ENCODE peak calls at places on chromosomes 2 and 18, in nine cellular contexts. One of them, this sample, is unnamed.

GRCh38 chr2:209809256-209809655 is 37.6 kb downstream of the UNC80 start:
- DNase-seq in SK-N-DZ: no peak
- DNase-seq in AG09319: no peak
- DNase-seq in activated CD4-positive, alpha-beta memory T cell treated with anti-CD3 and anti-CD28 coated beads for 36 hours: no peak
- DNase-seq in neural crest cell: no peak
- DNase-seq in AML-193: no peak
- DNase-seq in upper lobe of right lung: no peak
- DNase-seq in psoas muscle: no peak
- DNase-seq in WTC11: no peak
- DNase-seq in this sample: no peak

GRCh38 chr2:140891614-140892212 is 1239.1 kb downstream of the LRP1B start:
- DNase-seq in SK-N-DZ: no peak
- DNase-seq in AG09319: no peak
- DNase-seq in activated CD4-positive, alpha-beta memory T cell treated with anti-CD3 and anti-CD28 coated beads for 36 hours: no peak
- DNase-seq in neural crest cell: no peak
- DNase-seq in AML-193: no peak
- DNase-seq in upper lobe of right lung: no peak
- DNase-seq in psoas muscle: no peak
- DNase-seq in WTC11: no peak
- DNase-seq in this sample: no peak

GRCh38 chr2:105369777-105370690 is 28.8 kb downstream of the FHL2 start:
- DNase-seq in SK-N-DZ: peak
- DNase-seq in AG09319: peak
- DNase-seq in activated CD4-positive, alpha-beta memory T cell treated with anti-CD3 and anti-CD28 coated beads for 36 hours: peak
- DNase-seq in neural crest cell: peak
- DNase-seq in AML-193: peak
- DNase-seq in upper lobe of right lung: peak
- DNase-seq in psoas muscle: peak
- DNase-seq in WTC11: peak
- DNase-seq in this sample: peak

GRCh38 chr2:9287400-9288059 is 80.9 kb downstream of the ASAP2 start:
- DNase-seq in SK-N-DZ: no peak
- DNase-seq in AG09319: peak
- DNase-seq in activated CD4-positive, alpha-beta memory T cell treated with anti-CD3 and anti-CD28 coated beads for 36 hours: no peak
- DNase-seq in neural crest cell: no peak
- DNase-seq in AML-193: no peak
- DNase-seq in upper lobe of right lung: no peak
- DNase-seq in psoas muscle: no peak
- DNase-seq in WTC11: no peak
- DNase-seq in this sample: no peak

GRCh38 chr2:119174216-119174992 is 15.9 kb upstream of the C1QL2 start:
- DNase-seq in SK-N-DZ: peak
- DNase-seq in AG09319: no peak
- DNase-seq in activated CD4-positive, alpha-beta memory T cell treated with anti-CD3 and anti-CD28 coated beads for 36 hours: peak
- DNase-seq in neural crest cell: peak
- DNase-seq in AML-193: peak
- DNase-seq in upper lobe of right lung: peak
- DNase-seq in psoas muscle: peak
- DNase-seq in WTC11: peak
- DNase-seq in this sample: peak

GRCh38 chr2:152456262-152456661 is 121.3 kb downstream of the FMNL2 start:
- DNase-seq in SK-N-DZ: no peak
- DNase-seq in AG09319: no peak
- DNase-seq in activated CD4-positive, alpha-beta memory T cell treated with anti-CD3 and anti-CD28 coated beads for 36 hours: no peak
- DNase-seq in neural crest cell: no peak
- DNase-seq in AML-193: no peak
- DNase-seq in upper lobe of right lung: no peak
- DNase-seq in psoas muscle: no peak
- DNase-seq in WTC11: no peak
- DNase-seq in this sample: no peak

GRCh38 chr2:84958135-84959044 is 12.6 kb upstream of the KCMF1 start:
- DNase-seq in SK-N-DZ: no peak
- DNase-seq in AG09319: no peak
- DNase-seq in activated CD4-positive, alpha-beta memory T cell treated with anti-CD3 and anti-CD28 coated beads for 36 hours: no peak
- DNase-seq in neural crest cell: no peak
- DNase-seq in AML-193: no peak
- DNase-seq in upper lobe of right lung: peak
- DNase-seq in psoas muscle: peak
- DNase-seq in WTC11: peak
- DNase-seq in this sample: no peak

GRCh38 chr2:68861330-68861729 is 9.9 kb downstream of the BMP10 start:
- DNase-seq in SK-N-DZ: no peak
- DNase-seq in AG09319: no peak
- DNase-seq in activated CD4-positive, alpha-beta memory T cell treated with anti-CD3 and anti-CD28 coated beads for 36 hours: no peak
- DNase-seq in neural crest cell: no peak
- DNase-seq in AML-193: peak
- DNase-seq in upper lobe of right lung: no peak
- DNase-seq in psoas muscle: no peak
- DNase-seq in WTC11: no peak
- DNase-seq in this sample: no peak

GRCh38 chr2:190320696-190321095 is 1.1 kb upstream of the HIBCH start:
- DNase-seq in SK-N-DZ: no peak
- DNase-seq in AG09319: no peak
- DNase-seq in activated CD4-positive, alpha-beta memory T cell treated with anti-CD3 and anti-CD28 coated beads for 36 hours: peak
- DNase-seq in neural crest cell: no peak
- DNase-seq in AML-193: no peak
- DNase-seq in upper lobe of right lung: no peak
- DNase-seq in psoas muscle: no peak
- DNase-seq in WTC11: no peak
- DNase-seq in this sample: no peak

GRCh38 chr18:64992654-64993053 is 758.2 kb upstream of the CDH7 start:
- DNase-seq in SK-N-DZ: no peak
- DNase-seq in AG09319: no peak
- DNase-seq in activated CD4-positive, alpha-beta memory T cell treated with anti-CD3 and anti-CD28 coated beads for 36 hours: no peak
- DNase-seq in neural crest cell: no peak
- DNase-seq in AML-193: no peak
- DNase-seq in upper lobe of right lung: no peak
- DNase-seq in psoas muscle: no peak
- DNase-seq in WTC11: no peak
- DNase-seq in this sample: no peak